ENCODE peak calls at places on chromosome 11, in four cellular contexts. S is WTC11, Z is K562, H is GM12878. F is an unnamed sample.

GRCh38 chr11:67167086-67167485 is 48.0 kb downstream of the KDM2A start:
- DNase-seq in Z (no peak), H (no peak), S (no peak), F (no peak)

GRCh38 chr11:105177658-105178057 is 38.1 kb upstream of the CARD18 start:
- DNase-seq in Z (no peak), S (no peak), H (no peak), F (no peak)

GRCh38 chr11:78542007-78542406 is 32.7 kb downstream of the NARS2 start:
- DNase-seq in Z (no peak), S (no peak), H (no peak), F (no peak)

GRCh38 chr11:16770016-16770415 is 31.6 kb downstream of the C11orf58 start:
- DNase-seq in S (no peak), Z (no peak), H (no peak), F (no peak)

GRCh38 chr11:66415423-66415822 is 5.4 kb upstream of the NPAS4 start:
- DNase-seq in H (no peak), S (no peak), Z (no peak), F (no peak)

GRCh38 chr11:75024764-75025211 is 36.1 kb downstream of the NEU3 start:
- DNase-seq in H (no peak), S (no peak), Z (peak), F (no peak)

GRCh38 chr11:16148301-16148787 is 208.0 kb downstream of the SOX6 start:
- DNase-seq in Z (no peak), H (no peak), S (no peak), F (peak)

GRCh38 chr11:65591939-65592814 is 3.4 kb downstream of the KCNK7 start:
- DNase-seq in H (no peak), S (peak), Z (no peak), F (no peak)

GRCh38 chr11:123434262-123434661 is 4.2 kb downstream of the GRAMD1B start:
- DNase-seq in Z (peak), H (no peak), S (peak), F (no peak)

GRCh38 chr11:134474942-134475341 is 62.9 kb upstream of the B3GAT1 start:
- DNase-seq in Z (no peak), S (no peak), H (no peak), F (no peak)

GRCh38 chr11:134475951-134476350 is 63.9 kb upstream of the B3GAT1 start:
- DNase-seq in S (no peak), H (no peak), Z (no peak), F (no peak)

GRCh38 chr11:134477486-134477885 is 65.4 kb upstream of the B3GAT1 start:
- DNase-seq in S (no peak), H (no peak), Z (no peak), F (no peak)

GRCh38 chr11:134478176-134478575 is 66.1 kb upstream of the B3GAT1 start:
- DNase-seq in S (no peak), Z (no peak), H (no peak), F (no peak)

GRCh38 chr11:134476435-134477021 is 64.5 kb upstream of the B3GAT1 start:
- DNase-seq in H (no peak), Z (peak), S (peak), F (no peak)
- TF ChIP-seq ETV6 in H (no peak), Z (no peak), S (no peak), F (no peak)

DNA sequence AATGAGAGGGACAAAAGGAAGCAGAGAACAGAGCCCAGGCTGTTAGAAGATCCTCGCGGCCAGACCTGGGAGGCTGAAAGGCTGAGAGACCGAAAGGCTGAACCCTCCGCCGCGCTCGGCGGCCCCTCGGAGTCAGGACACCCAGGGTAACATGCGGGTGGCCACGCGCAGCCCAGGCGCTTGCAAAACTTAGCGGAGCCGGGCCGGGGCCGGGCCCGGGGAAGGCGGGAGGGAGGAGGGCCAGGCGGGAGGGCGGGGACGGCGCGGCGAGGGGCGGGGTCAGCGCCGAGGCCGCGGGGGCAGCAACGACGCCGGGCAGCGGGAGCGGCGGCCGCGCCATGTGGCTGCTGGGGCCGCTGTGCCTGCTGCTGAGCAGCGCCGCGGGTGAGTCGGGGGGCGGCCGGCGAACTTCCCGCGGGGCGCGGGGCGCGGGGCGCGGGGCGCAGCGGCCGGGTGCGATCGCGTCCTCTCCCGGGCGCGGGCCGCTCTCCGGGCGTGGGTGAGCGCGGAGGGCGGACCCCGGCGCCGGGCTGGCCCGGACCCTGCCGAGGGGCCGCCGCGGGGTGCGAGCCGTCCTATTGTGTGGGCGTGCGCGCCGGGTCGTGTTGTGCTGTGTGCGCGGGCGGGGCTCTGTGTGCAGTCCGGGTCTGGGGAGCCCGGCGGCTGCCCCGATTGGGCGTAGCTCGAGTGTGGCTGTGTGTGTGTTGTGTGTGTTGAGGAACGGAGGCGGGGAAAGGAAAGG is at the start of gene LDLRAD3:
- DNase-seq in S (peak), Z (peak), H (no peak), F (peak)
- TF ChIP-seq MAX in S (peak), Z (no peak), H (no peak), F (peak)

GRCh38 chr11:32079511-32079910 is 11.4 kb upstream of the RCN1 start:
- DNase-seq in H (no peak), S (no peak), Z (no peak), F (no peak)

GRCh38 chr11:32081901-32082300 is 9.0 kb upstream of the RCN1 start:
- DNase-seq in Z (no peak), S (no peak), H (no peak), F (no peak)

GRCh38 chr11:32080381-32080980 is 10.4 kb upstream of the RCN1 start:
- DNase-seq in H (no peak), Z (no peak), S (no peak), F (no peak)

GRCh38 chr11:32082346-32082986 is 8.4 kb upstream of the RCN1 start:
- DNase-seq in H (no peak), Z (no peak), S (no peak), F (no peak)

DNA sequence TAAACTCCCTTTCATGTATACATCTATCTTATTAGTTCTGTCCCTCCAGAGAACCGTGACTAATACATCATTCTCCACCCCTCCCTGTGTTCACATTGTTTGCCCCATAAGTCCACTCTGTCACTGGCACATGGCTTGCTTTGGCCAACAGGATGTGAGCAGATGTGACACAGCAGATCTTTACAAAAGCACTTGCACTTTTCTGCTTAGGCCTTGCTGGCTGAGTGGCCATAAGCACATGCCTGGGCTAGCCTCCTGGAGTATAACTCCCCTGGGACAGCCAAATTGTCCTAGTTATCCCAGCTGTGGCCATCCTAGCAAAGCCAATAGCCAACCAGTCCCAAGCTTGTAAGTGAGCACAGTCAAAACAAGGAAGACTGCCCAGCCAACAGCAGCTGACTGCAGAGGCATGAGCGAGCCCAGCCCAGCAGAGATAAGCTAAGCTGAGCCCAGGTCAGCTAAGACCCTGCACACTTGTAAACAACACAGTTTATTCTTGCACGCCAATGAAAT is 9.7 kb upstream of the RCN1 start:
- DNase-seq in Z (peak), H (no peak), S (no peak), F (peak)
- TF ChIP-seq ETV6 in Z (no peak), H (no peak), S (no peak), F (no peak)

GRCh38 chr11:13277719-13278619 is at the start of gene BMAL1:
- DNase-seq in Z (no peak), S (peak), H (no peak), F (no peak)
- TF ChIP-seq MAX in Z (no peak), S (no peak), H (no peak), F (peak)

F was measured in HepG2.